ENCODE peak calls at places on chromosomes 4 and X, in four cellular contexts. One of them, this sample, is unnamed.

GRCh38 chr4:15331930-15332329 is 95.9 kb upstream of the C1QTNF7 start:
- DNase-seq in sigmoid colon: no peak
- DNase-seq in tibial artery: no peak
- DNase-seq in pancreas: no peak
- DNase-seq in this sample: no peak

GRCh38 chr4:172942840-172943239 is 225.8 kb upstream of the GALNT7 start:
- DNase-seq in sigmoid colon: no peak
- DNase-seq in tibial artery: no peak
- DNase-seq in pancreas: no peak
- DNase-seq in this sample: no peak

GRCh38 chr4:135319685-135320084 is 1118.1 kb upstream of the PABPC4L start:
- DNase-seq in sigmoid colon: no peak
- DNase-seq in tibial artery: no peak
- DNase-seq in pancreas: no peak
- DNase-seq in this sample: no peak

GRCh38 chr4:26325191-26325590 is 4.4 kb downstream of the RBPJ start:
- DNase-seq in sigmoid colon: no peak
- DNase-seq in tibial artery: no peak
- DNase-seq in pancreas: no peak
- DNase-seq in this sample: no peak

GRCh38 chr4:40452490-40452813 is 117.3 kb downstream of the CHRNA9 start:
- DNase-seq in sigmoid colon: no peak
- DNase-seq in tibial artery: no peak
- DNase-seq in pancreas: no peak
- DNase-seq in this sample: no peak

GRCh38 chr4:7861440-7861881 is 78.2 kb downstream of the AFAP1 start:
- DNase-seq in sigmoid colon: peak
- DNase-seq in tibial artery: no peak
- DNase-seq in pancreas: no peak
- DNase-seq in this sample: no peak

GRCh38 chr4:13089659-13089998 is 394.5 kb downstream of the RAB28 start:
- DNase-seq in sigmoid colon: no peak
- DNase-seq in tibial artery: no peak
- DNase-seq in pancreas: no peak
- DNase-seq in this sample: no peak

GRCh38 chr4:186196063-186196462 is 4.7 kb downstream of the CYP4V2 start:
- DNase-seq in sigmoid colon: no peak
- DNase-seq in tibial artery: no peak
- DNase-seq in pancreas: no peak
- DNase-seq in this sample: no peak

DNA sequence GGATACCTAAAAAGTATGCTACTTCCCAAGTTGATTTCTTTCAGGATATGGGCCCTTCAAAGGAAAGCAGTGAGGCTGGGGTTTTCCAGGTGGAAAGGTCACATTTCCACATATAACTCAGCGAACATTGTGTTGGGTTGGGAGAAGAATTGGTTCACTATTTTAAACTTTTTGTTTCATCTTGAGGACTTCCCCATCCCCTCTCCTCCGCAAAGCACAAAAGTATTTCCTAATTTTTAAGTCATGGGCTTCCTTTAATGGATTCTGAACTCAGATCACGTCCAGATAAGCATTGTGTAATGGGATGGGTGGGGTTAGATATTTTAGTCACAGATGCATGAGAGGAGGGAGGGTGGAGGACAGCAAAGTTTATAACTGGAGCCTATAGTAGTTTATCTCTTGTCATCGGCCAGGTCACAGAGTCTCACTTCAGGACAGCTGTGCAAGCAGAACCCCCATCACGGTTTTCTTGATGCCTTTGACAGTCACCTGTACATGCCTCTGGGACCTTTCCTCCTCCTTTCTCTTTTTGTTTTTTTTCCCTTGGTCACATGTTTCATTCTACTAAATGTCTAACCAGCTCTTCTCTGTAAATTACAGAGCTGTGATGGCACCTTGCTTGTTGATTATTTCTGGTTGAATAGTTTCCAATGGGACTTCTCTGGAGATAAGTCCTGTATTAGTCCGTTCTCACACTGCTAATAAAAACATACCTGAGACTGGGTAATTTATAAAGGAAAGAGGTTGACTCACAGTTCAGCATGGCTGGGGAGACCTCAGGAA is 115.4 kb downstream of the PTTG2 start:
- DNase-seq in sigmoid colon: no peak
- DNase-seq in tibial artery: no peak
- DNase-seq in pancreas: no peak
- DNase-seq in this sample: no peak
- H3K27ac ChIP-seq in sigmoid colon: peak
- H3K27ac ChIP-seq in tibial artery: peak
- H3K27ac ChIP-seq in pancreas: no peak
- H3K27ac ChIP-seq in this sample: peak

GRCh38 chrX:17654116-17654515 is 83.2 kb upstream of the SCML1 start:
- DNase-seq in sigmoid colon: no peak
- DNase-seq in tibial artery: no peak
- DNase-seq in pancreas: no peak
- DNase-seq in this sample: no peak
- H3K4me3 ChIP-seq in sigmoid colon: no peak
- H3K4me3 ChIP-seq in tibial artery: no peak
- H3K4me3 ChIP-seq in pancreas: no peak
- H3K4me3 ChIP-seq in this sample: no peak

GRCh38 chr4:83208776-83209365 is 75.7 kb downstream of the COQ2 start:
- DNase-seq in sigmoid colon: no peak
- DNase-seq in tibial artery: no peak
- DNase-seq in pancreas: no peak
- DNase-seq in this sample: no peak

GRCh38 chr4:83207497-83208105 is 77.0 kb downstream of the COQ2 start:
- DNase-seq in sigmoid colon: no peak
- DNase-seq in tibial artery: no peak
- DNase-seq in pancreas: no peak
- DNase-seq in this sample: no peak

GRCh38 chr4:83205760-83206159 is 78.8 kb downstream of the COQ2 start:
- DNase-seq in sigmoid colon: no peak
- DNase-seq in tibial artery: no peak
- DNase-seq in pancreas: no peak
- DNase-seq in this sample: no peak

GRCh38 chr4:83204731-83205130 is 79.9 kb downstream of the COQ2 start:
- DNase-seq in sigmoid colon: no peak
- DNase-seq in tibial artery: no peak
- DNase-seq in pancreas: no peak
- DNase-seq in this sample: no peak

GRCh38 chr4:83208371-83208770 is 76.2 kb downstream of the COQ2 start:
- DNase-seq in sigmoid colon: no peak
- DNase-seq in tibial artery: no peak
- DNase-seq in pancreas: no peak
- DNase-seq in this sample: no peak
- H3K27ac ChIP-seq in sigmoid colon: no peak
- H3K27ac ChIP-seq in tibial artery: no peak
- H3K27ac ChIP-seq in pancreas: no peak
- H3K27ac ChIP-seq in this sample: peak

GRCh38 chr4:113684534-113685091 is 76.9 kb downstream of the CAMK2D start:
- DNase-seq in sigmoid colon: peak
- DNase-seq in tibial artery: peak
- DNase-seq in pancreas: peak
- DNase-seq in this sample: no peak
- H3K4me3 ChIP-seq in sigmoid colon: no peak
- H3K4me3 ChIP-seq in tibial artery: no peak
- H3K4me3 ChIP-seq in pancreas: no peak
- H3K4me3 ChIP-seq in this sample: no peak